ENCODE peak calls at places on chromosome 15, in ten cellular contexts. T is left ventricle myocardium superior; U is stimulated activated CD4-positive, alpha-beta T cell treated with anti-CD3 and anti-CD28 coated beads, Interleukin-1b, Interleukin-23, amount 100 ng/mL, for 1 hour; Y is NCI-H2081 treated with DMSO at 0.1 percent for 48 hours; V is GM23338; C is left colon; K is anterior cingulate cortex; Z is CD4-positive, alpha-beta memory T cell; P is T-helper 9 cell; B is activated CD8-positive, alpha-beta memory T cell treated with anti-CD3 and anti-CD28 coated beads for 4 hours. J is an unnamed sample.

GRCh38 chr15:101091080-101092017 is 160.5 kb downstream of the CHSY1 start:
- DNase-seq in T (peak), U (no peak), Y (no peak), V (no peak), C (no peak), K (peak), Z (no peak), P (no peak), B (no peak), J (no peak)

GRCh38 chr15:89389841-89390603 is 55.4 kb upstream of the POLG start:
- DNase-seq in T (no peak), U (no peak), Y (no peak), V (no peak), C (no peak), K (no peak), Z (no peak), P (no peak), B (no peak), J (no peak)

GRCh38 chr15:100683434-100683833 is 81.0 kb downstream of the ASB7 start:
- DNase-seq in T (no peak), U (no peak), Y (no peak), V (no peak), C (no peak), K (no peak), Z (no peak), P (no peak), B (no peak), J (no peak)

GRCh38 chr15:59689626-59690236 is 611 bp upstream of the BNIP2 start:
- DNase-seq in T (peak), U (peak), Y (peak), V (peak), C (peak), K (no peak), Z (peak), P (peak), B (peak), J (peak)

GRCh38 chr15:73727330-73728018 is 25.7 kb downstream of the INSYN1 start:
- DNase-seq in T (peak), U (no peak), Y (no peak), V (no peak), C (no peak), K (no peak), Z (no peak), P (no peak), B (no peak), J (peak)

GRCh38 chr15:54082836-54083492 is 104.7 kb downstream of the UNC13C start:
- DNase-seq in T (no peak), U (no peak), Y (no peak), V (peak), C (no peak), K (no peak), Z (no peak), P (no peak), B (peak), J (peak)

GRCh38 chr15:100671858-100672543 is 69.6 kb downstream of the ASB7 start:
- DNase-seq in T (no peak), U (no peak), Y (no peak), V (peak), C (no peak), K (no peak), Z (no peak), P (no peak), B (no peak), J (peak)

GRCh38 chr15:44633603-44634002 is 29.9 kb downstream of the SPG11 start:
- DNase-seq in T (no peak), U (no peak), Y (no peak), V (no peak), C (no peak), K (no peak), Z (no peak), P (no peak), B (no peak), J (no peak)

GRCh38 chr15:89359471-89360293 is 25.1 kb upstream of the POLG start:
- DNase-seq in T (no peak), U (no peak), Y (no peak), V (peak), C (no peak), K (no peak), Z (no peak), P (no peak), B (no peak), J (no peak)

GRCh38 chr15:48680841-48681240 is 35.3 kb upstream of the FBN1 start:
- DNase-seq in T (no peak), U (no peak), Y (no peak), V (no peak), C (no peak), K (no peak), Z (no peak), P (no peak), B (no peak), J (no peak)

GRCh38 chr15:74798388-74799254 is 14.0 kb upstream of the LMAN1L start:
- DNase-seq in T (peak), U (no peak), Y (no peak), V (no peak), C (peak), K (no peak), Z (no peak), P (no peak), B (no peak), J (no peak)

GRCh38 chr15:36814708-36815107 is 235.3 kb downstream of the CDIN1 start:
- DNase-seq in T (no peak), U (no peak), Y (no peak), V (no peak), C (no peak), K (no peak), Z (no peak), P (no peak), B (no peak), J (no peak)

GRCh38 chr15:79185199-79185598 is 94.6 kb upstream of the RASGRF1 start:
- DNase-seq in T (no peak), U (peak), Y (no peak), V (peak), C (no peak), K (no peak), Z (no peak), P (no peak), B (no peak), J (no peak)

GRCh38 chr15:63362873-63363272 is 18.8 kb downstream of the CA12 start:
- DNase-seq in T (no peak), U (no peak), Y (no peak), V (no peak), C (no peak), K (no peak), Z (no peak), P (no peak), B (no peak), J (no peak)

GRCh38 chr15:69802432-69802831 is 295.3 kb downstream of the TLE3 start:
- DNase-seq in T (no peak), U (no peak), Y (no peak), V (no peak), C (no peak), K (no peak), Z (no peak), P (no peak), B (no peak), J (no peak)

J was measured in Caki2.